ENCODE peak calls at places on chromosomes 6 and 20, in five cellular contexts. N, W, Y, C and S are unnamed samples.
A peak's percentile ranks its signal among the peaks of the same experiment; 100 is the strongest.

GRCh38 chr6:41707565-41708200 is 27.7 kb downstream of the TFEB start:
- DNase-seq in N (no peak), W (no peak), Y (no peak), C (no peak), S (peak; percentile 66)

GRCh38 chr20:2109425-2110210 is 8.0 kb downstream of the STK35 start:
- DNase-seq in N (no peak), W (no peak), Y (no peak), C (peak; percentile 72), S (no peak)

GRCh38 chr6:102417368-102417767 is 1023.9 kb downstream of the GRIK2 start:
- DNase-seq in N (no peak), W (no peak), Y (no peak), C (no peak), S (no peak)

GRCh38 chr6:42368156-42368555 is 83.6 kb downstream of the TRERF1 start:
- DNase-seq in N (no peak), W (no peak), Y (peak; percentile 32), C (no peak), S (no peak)

GRCh38 chr6:114125597-114125996 is 154.6 kb upstream of the HDAC2 start:
- DNase-seq in N (no peak), W (no peak), Y (no peak), C (no peak), S (no peak)

GRCh38 chr6:140806431-140806830 is 1326.3 kb upstream of the GJE1 start:
- DNase-seq in N (no peak), W (no peak), Y (no peak), C (no peak), S (no peak)

GRCh38 chr20:44911264-44911921 is 1.5 kb downstream of the PABPC1L start:
- DNase-seq in N (peak; percentile 70), W (peak; percentile 42), Y (peak; percentile 89), C (peak; percentile 19), S (peak; percentile 87)

GRCh38 chr6:157148391-157149323 is 174.7 kb downstream of the TMEM242 start:
- DNase-seq in N (no peak), W (peak; percentile 97), Y (no peak), C (peak; percentile 82), S (no peak)

GRCh38 chr6:16639689-16640480 is 121.4 kb downstream of the ATXN1 start:
- DNase-seq in N (no peak), W (peak; percentile 68), Y (no peak), C (no peak), S (no peak)

GRCh38 chr20:18058661-18059467 is 1.1 kb upstream of the OVOL2 start:
- DNase-seq in N (peak; percentile 45), W (no peak), Y (peak; percentile 74), C (no peak), S (peak; percentile 79)

GRCh38 chr6:53894086-53894485 is 99.3 kb downstream of the LRRC1 start:
- DNase-seq in N (no peak), W (no peak), Y (no peak), C (no peak), S (no peak)

GRCh38 chr20:38870733-38871559 is 55.3 kb upstream of the FAM83D start:
- DNase-seq in N (no peak), W (peak; percentile 44), Y (no peak), C (peak; percentile 16), S (peak; percentile 50)

GRCh38 chr20:16569218-16570153 is 3.8 kb downstream of the KIF16B start:
- DNase-seq in N (no peak), W (no peak), Y (no peak), C (no peak), S (no peak)

GRCh38 chr6:35727206-35727934 is 9.5 kb upstream of the ARMC12 start:
- DNase-seq in N (no peak), W (peak; percentile 77), Y (peak; percentile 92), C (peak; percentile 73), S (peak; percentile 80)

GRCh38 chr6:7087491-7087979 is 20.2 kb upstream of the RREB1 start:
- DNase-seq in N (no peak), W (no peak), Y (no peak), C (no peak), S (no peak)

GRCh38 chr6:91634791-91635190 is 1047.9 kb upstream of the MAP3K7 start:
- DNase-seq in N (no peak), W (no peak), Y (no peak), C (no peak), S (no peak)

GRCh38 chr6:134123666-134124208 is 71.3 kb upstream of the SLC2A12 start:
- DNase-seq in N (peak; percentile 33), W (peak; percentile 76), Y (no peak), C (no peak), S (no peak)

GRCh38 chr6:149888113-149888512 is 9.8 kb downstream of the RAET1E start:
- DNase-seq in N (no peak), W (no peak), Y (no peak), C (no peak), S (no peak)

GRCh38 chr6:1024161-1024560 is 287.7 kb upstream of the FOXQ1 start:
- DNase-seq in N (no peak), W (no peak), Y (no peak), C (no peak), S (no peak)

GRCh38 chr6:157669747-157670216 is 153.3 kb upstream of the SNX9 start:
- DNase-seq in N (no peak), W (peak; percentile 60), Y (peak; percentile 80), C (peak; percentile 78), S (peak; percentile 75)

GRCh38 chr6:6494677-6495076 is 93.8 kb upstream of the LY86 start:
- DNase-seq in N (peak; percentile 15), W (no peak), Y (peak; percentile 73), C (peak; percentile 55), S (peak; percentile 84)

GRCh38 chr6:140684776-140685550 is 1310.5 kb upstream of the CITED2 start:
- DNase-seq in N (no peak), W (peak; percentile 61), Y (no peak), C (no peak), S (no peak)

GRCh38 chr20:41738584-41739193 is 120.5 kb upstream of the CHD6 start:
- DNase-seq in N (peak; percentile 41), W (peak; percentile 38), Y (no peak), C (peak; percentile 23), S (no peak)

GRCh38 chr20:52572687-52573086 is 381.1 kb upstream of the ZFP64 start:
- DNase-seq in N (no peak), W (no peak), Y (no peak), C (no peak), S (no peak)

GRCh38 chr20:63966172-63966943 is 3.4 kb downstream of the ZNF512B start:
- DNase-seq in N (no peak), W (no peak), Y (no peak), C (no peak), S (peak; percentile 49)

GRCh38 chr6:122511193-122511924 is 39.8 kb upstream of the SERINC1 start:
- DNase-seq in N (no peak), W (no peak), Y (no peak), C (no peak), S (no peak)
- H3K4me3 ChIP-seq in N (no peak overlapping the region), W (no peak overlapping the region), Y (no peak overlapping the region), C (no peak overlapping the region), S (no peak overlapping the region)

DNA sequence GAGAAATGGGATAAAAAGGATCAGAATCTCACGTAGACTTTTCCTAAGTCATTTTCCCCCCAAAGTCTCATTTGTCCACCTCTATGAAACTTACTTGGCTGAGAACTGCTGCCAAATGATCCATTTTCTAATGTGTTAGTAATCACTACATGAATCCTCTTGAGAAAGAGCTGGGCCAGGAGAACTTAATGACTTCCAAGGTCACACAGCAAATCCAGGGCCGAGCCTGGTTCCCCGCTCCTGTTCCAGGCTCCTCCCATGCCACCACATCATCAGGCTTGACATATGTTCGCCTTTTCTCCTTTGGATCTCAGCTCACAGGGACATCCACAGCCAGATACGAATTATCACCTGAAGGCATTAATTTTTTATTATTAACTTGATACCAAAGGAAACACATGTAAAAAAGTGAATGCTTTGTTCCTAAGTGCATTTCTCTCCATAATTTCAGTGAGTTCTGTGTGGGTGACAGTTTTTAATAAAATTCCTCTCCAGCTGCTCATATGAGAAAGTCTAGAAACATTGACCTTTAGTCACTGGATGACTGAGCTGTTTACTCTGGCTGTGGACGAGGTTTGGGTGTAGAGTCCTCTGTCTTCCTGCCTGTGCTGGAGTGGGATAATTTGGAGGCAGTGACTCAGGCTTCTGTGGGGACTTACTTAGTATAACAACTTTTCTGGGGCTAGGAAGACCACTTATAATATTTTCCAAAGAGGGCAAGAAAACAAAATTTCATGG is 276.3 kb downstream of the PAX1 start:
- DNase-seq in N (no peak), W (no peak), Y (no peak), C (peak; percentile 12), S (no peak)
- H3K27ac ChIP-seq in N (no peak overlapping the region), W (no peak overlapping the region), Y (no peak overlapping the region), C (peak overlapping the region; percentile 58), S (no peak overlapping the region)

GRCh38 chr20:37524221-37524700 is 3.2 kb downstream of the NNAT start:
- DNase-seq in N (no peak), W (no peak), Y (no peak), C (no peak), S (no peak)

GRCh38 chr20:37523012-37523391 is 2.0 kb downstream of the NNAT start:
- DNase-seq in N (no peak), W (no peak), Y (no peak), C (no peak), S (no peak)

GRCh38 chr20:37520417-37520751 is 666 bp upstream of the NNAT start:
- DNase-seq in N (no peak), W (no peak), Y (no peak), C (no peak), S (no peak)

GRCh38 chr20:37521091-37521771 is at the start of gene NNAT:
- DNase-seq in N (peak; percentile 60), W (no peak), Y (no peak), C (no peak), S (no peak)

GRCh38 chr20:37522258-37523011 is 1.4 kb downstream of the NNAT start:
- DNase-seq in N (no peak), W (peak; percentile 44), Y (peak; percentile 88), C (peak; percentile 65), S (peak; percentile 78)
- H3K4me3 ChIP-seq in N (no peak overlapping the region), W (no peak overlapping the region), Y (peak overlapping the region; percentile 34), C (no peak overlapping the region), S (no peak overlapping the region)

GRCh38 chr6:112910256-112910655 is 563.1 kb downstream of the RFPL4B start:
- DNase-seq in N (no peak), W (no peak), Y (no peak), C (no peak), S (no peak)
- H3K27ac ChIP-seq in N (no peak overlapping the region), W (no peak overlapping the region), Y (no peak overlapping the region), C (no peak overlapping the region), S (no peak overlapping the region)

GRCh38 chr6:31576897-31577341 is 1.6 kb downstream of the TNF start:
- DNase-seq in N (no peak), W (no peak), Y (no peak), C (no peak), S (no peak)
- H3K4me3 ChIP-seq in N (no peak overlapping the region), W (no peak overlapping the region), Y (peak overlapping the region; percentile 48), C (no peak overlapping the region), S (peak overlapping the region; percentile 56)